ENCODE peak calls at places on chromosomes 11 and 22, in four cellular contexts. One of them, this sample, is unnamed.

GRCh38 chr11:96173424-96173823 is 169.6 kb downstream of the MAML2 start:
- DNase-seq in germinal center: no peak
- DNase-seq in AG08396: no peak
- DNase-seq in stimulated activated CD4-positive, alpha-beta T cell treated with anti-CD3 and anti-CD28 coated beads, Interleukin-4, amount 100 ng/mL, for 48 hours: no peak
- DNase-seq in this sample: no peak

GRCh38 chr11:57294225-57295131 is 30.3 kb downstream of the TNKS1BP1 start:
- DNase-seq in stimulated activated CD4-positive, alpha-beta T cell treated with anti-CD3 and anti-CD28 coated beads, Interleukin-4, amount 100 ng/mL, for 48 hours: no peak
- DNase-seq in AG08396: no peak
- DNase-seq in germinal center: no peak
- DNase-seq in this sample: no peak

GRCh38 chr11:134261626-134262488 is 8.5 kb downstream of the ACAD8 start:
- DNase-seq in AG08396: peak
- DNase-seq in stimulated activated CD4-positive, alpha-beta T cell treated with anti-CD3 and anti-CD28 coated beads, Interleukin-4, amount 100 ng/mL, for 48 hours: no peak
- DNase-seq in germinal center: peak
- DNase-seq in this sample: no peak

GRCh38 chr11:116576523-116576922 is 196.3 kb downstream of the BUD13 start:
- DNase-seq in AG08396: no peak
- DNase-seq in germinal center: no peak
- DNase-seq in stimulated activated CD4-positive, alpha-beta T cell treated with anti-CD3 and anti-CD28 coated beads, Interleukin-4, amount 100 ng/mL, for 48 hours: no peak
- DNase-seq in this sample: peak

GRCh38 chr11:16096336-16096735 is 260.0 kb downstream of the SOX6 start:
- DNase-seq in germinal center: no peak
- DNase-seq in AG08396: no peak
- DNase-seq in stimulated activated CD4-positive, alpha-beta T cell treated with anti-CD3 and anti-CD28 coated beads, Interleukin-4, amount 100 ng/mL, for 48 hours: no peak
- DNase-seq in this sample: no peak

GRCh38 chr11:95968585-95968984 is 44.7 kb upstream of the MTMR2 start:
- DNase-seq in germinal center: no peak
- DNase-seq in AG08396: no peak
- DNase-seq in stimulated activated CD4-positive, alpha-beta T cell treated with anti-CD3 and anti-CD28 coated beads, Interleukin-4, amount 100 ng/mL, for 48 hours: no peak
- DNase-seq in this sample: no peak

GRCh38 chr11:36775157-36775556 is 177.1 kb upstream of the RAG2 start:
- DNase-seq in germinal center: no peak
- DNase-seq in AG08396: no peak
- DNase-seq in stimulated activated CD4-positive, alpha-beta T cell treated with anti-CD3 and anti-CD28 coated beads, Interleukin-4, amount 100 ng/mL, for 48 hours: no peak
- DNase-seq in this sample: no peak

GRCh38 chr11:119166368-119167076 is 2.0 kb upstream of the NLRX1 start:
- DNase-seq in stimulated activated CD4-positive, alpha-beta T cell treated with anti-CD3 and anti-CD28 coated beads, Interleukin-4, amount 100 ng/mL, for 48 hours: no peak
- DNase-seq in germinal center: no peak
- DNase-seq in AG08396: peak
- DNase-seq in this sample: peak

GRCh38 chr22:46854125-46854870 is 91.8 kb downstream of the TBC1D22A start:
- DNase-seq in stimulated activated CD4-positive, alpha-beta T cell treated with anti-CD3 and anti-CD28 coated beads, Interleukin-4, amount 100 ng/mL, for 48 hours: no peak
- DNase-seq in germinal center: no peak
- DNase-seq in AG08396: no peak
- DNase-seq in this sample: no peak

GRCh38 chr11:60204922-60205321 is 22.0 kb upstream of the MS4A6A start:
- DNase-seq in stimulated activated CD4-positive, alpha-beta T cell treated with anti-CD3 and anti-CD28 coated beads, Interleukin-4, amount 100 ng/mL, for 48 hours: no peak
- DNase-seq in germinal center: no peak
- DNase-seq in AG08396: no peak
- DNase-seq in this sample: no peak

GRCh38 chr11:62402226-62402625 is 16.6 kb upstream of the SCGB1A1 start:
- DNase-seq in germinal center: no peak
- DNase-seq in stimulated activated CD4-positive, alpha-beta T cell treated with anti-CD3 and anti-CD28 coated beads, Interleukin-4, amount 100 ng/mL, for 48 hours: peak
- DNase-seq in AG08396: no peak
- DNase-seq in this sample: no peak

GRCh38 chr11:2592559-2593392 is 107.0 kb downstream of the KCNQ1OT1 start:
- DNase-seq in AG08396: peak
- DNase-seq in germinal center: no peak
- DNase-seq in stimulated activated CD4-positive, alpha-beta T cell treated with anti-CD3 and anti-CD28 coated beads, Interleukin-4, amount 100 ng/mL, for 48 hours: no peak
- DNase-seq in this sample: no peak

GRCh38 chr11:36213050-36213840 is 76.0 kb downstream of the COMMD9 start:
- DNase-seq in germinal center: no peak
- DNase-seq in AG08396: no peak
- DNase-seq in stimulated activated CD4-positive, alpha-beta T cell treated with anti-CD3 and anti-CD28 coated beads, Interleukin-4, amount 100 ng/mL, for 48 hours: no peak
- DNase-seq in this sample: no peak

GRCh38 chr11:72831521-72832300 is 17.5 kb downstream of the ATG16L2 start:
- DNase-seq in stimulated activated CD4-positive, alpha-beta T cell treated with anti-CD3 and anti-CD28 coated beads, Interleukin-4, amount 100 ng/mL, for 48 hours: peak
- DNase-seq in AG08396: peak
- DNase-seq in germinal center: peak
- DNase-seq in this sample: peak

GRCh38 chr11:94910779-94911178 is 62.6 kb downstream of the CWC15 start:
- DNase-seq in germinal center: no peak
- DNase-seq in AG08396: peak
- DNase-seq in stimulated activated CD4-positive, alpha-beta T cell treated with anti-CD3 and anti-CD28 coated beads, Interleukin-4, amount 100 ng/mL, for 48 hours: no peak
- DNase-seq in this sample: no peak

GRCh38 chr11:199004-199581 is 6.2 kb downstream of the SCGB1C1 start:
- DNase-seq in germinal center: no peak
- DNase-seq in AG08396: no peak
- DNase-seq in stimulated activated CD4-positive, alpha-beta T cell treated with anti-CD3 and anti-CD28 coated beads, Interleukin-4, amount 100 ng/mL, for 48 hours: no peak
- DNase-seq in this sample: no peak

GRCh38 chr11:2728663-2729332 is 29.0 kb upstream of the KCNQ1OT1 start:
- DNase-seq in AG08396: no peak
- DNase-seq in germinal center: no peak
- DNase-seq in stimulated activated CD4-positive, alpha-beta T cell treated with anti-CD3 and anti-CD28 coated beads, Interleukin-4, amount 100 ng/mL, for 48 hours: no peak
- DNase-seq in this sample: no peak

GRCh38 chr11:61963282-61964057 is 4.0 kb downstream of the FTH1 start:
- DNase-seq in AG08396: no peak
- DNase-seq in stimulated activated CD4-positive, alpha-beta T cell treated with anti-CD3 and anti-CD28 coated beads, Interleukin-4, amount 100 ng/mL, for 48 hours: no peak
- DNase-seq in germinal center: peak
- DNase-seq in this sample: no peak

GRCh38 chr11:48077251-48077650 is 96.9 kb downstream of the PTPRJ start:
- DNase-seq in AG08396: no peak
- DNase-seq in germinal center: no peak
- DNase-seq in stimulated activated CD4-positive, alpha-beta T cell treated with anti-CD3 and anti-CD28 coated beads, Interleukin-4, amount 100 ng/mL, for 48 hours: no peak
- DNase-seq in this sample: no peak

GRCh38 chr11:88231894-88232482 is 56.7 kb upstream of the RAB38 start:
- DNase-seq in stimulated activated CD4-positive, alpha-beta T cell treated with anti-CD3 and anti-CD28 coated beads, Interleukin-4, amount 100 ng/mL, for 48 hours: no peak
- DNase-seq in AG08396: peak
- DNase-seq in germinal center: peak
- DNase-seq in this sample: no peak

GRCh38 chr11:66566221-66566620 is 2.2 kb downstream of the CTSF start:
- DNase-seq in AG08396: no peak
- DNase-seq in stimulated activated CD4-positive, alpha-beta T cell treated with anti-CD3 and anti-CD28 coated beads, Interleukin-4, amount 100 ng/mL, for 48 hours: no peak
- DNase-seq in germinal center: no peak
- DNase-seq in this sample: no peak

GRCh38 chr22:50676211-50676636 is 3.6 kb downstream of the SHANK3 start:
- DNase-seq in germinal center: no peak
- DNase-seq in stimulated activated CD4-positive, alpha-beta T cell treated with anti-CD3 and anti-CD28 coated beads, Interleukin-4, amount 100 ng/mL, for 48 hours: no peak
- DNase-seq in AG08396: no peak
- DNase-seq in this sample: no peak

GRCh38 chr22:38953091-38953490 is 4.3 kb upstream of the APOBEC3A start:
- DNase-seq in AG08396: no peak
- DNase-seq in stimulated activated CD4-positive, alpha-beta T cell treated with anti-CD3 and anti-CD28 coated beads, Interleukin-4, amount 100 ng/mL, for 48 hours: no peak
- DNase-seq in germinal center: no peak
- DNase-seq in this sample: no peak

GRCh38 chr22:32518848-32519247 is 44.2 kb downstream of the FBXO7 start:
- DNase-seq in AG08396: no peak
- DNase-seq in germinal center: no peak
- DNase-seq in stimulated activated CD4-positive, alpha-beta T cell treated with anti-CD3 and anti-CD28 coated beads, Interleukin-4, amount 100 ng/mL, for 48 hours: no peak
- DNase-seq in this sample: no peak

GRCh38 chr11:104772806-104773241 is 125.4 kb downstream of the CASP12 start:
- DNase-seq in germinal center: no peak
- DNase-seq in stimulated activated CD4-positive, alpha-beta T cell treated with anti-CD3 and anti-CD28 coated beads, Interleukin-4, amount 100 ng/mL, for 48 hours: no peak
- DNase-seq in AG08396: peak
- DNase-seq in this sample: peak

GRCh38 chr22:41047741-41048140 is 44.7 kb upstream of the EP300 start:
- DNase-seq in AG08396: no peak
- DNase-seq in germinal center: no peak
- DNase-seq in stimulated activated CD4-positive, alpha-beta T cell treated with anti-CD3 and anti-CD28 coated beads, Interleukin-4, amount 100 ng/mL, for 48 hours: no peak
- DNase-seq in this sample: no peak

GRCh38 chr22:19473578-19473977 is 5.4 kb downstream of the UFD1 start:
- DNase-seq in stimulated activated CD4-positive, alpha-beta T cell treated with anti-CD3 and anti-CD28 coated beads, Interleukin-4, amount 100 ng/mL, for 48 hours: no peak
- DNase-seq in AG08396: no peak
- DNase-seq in germinal center: no peak
- DNase-seq in this sample: no peak

GRCh38 chr22:20191803-20192202 is 40.9 kb upstream of the CCDC188 start:
- DNase-seq in AG08396: no peak
- DNase-seq in germinal center: no peak
- DNase-seq in stimulated activated CD4-positive, alpha-beta T cell treated with anti-CD3 and anti-CD28 coated beads, Interleukin-4, amount 100 ng/mL, for 48 hours: no peak
- DNase-seq in this sample: no peak

This sample was measured in H54.